ENCODE peak calls at places on chromosome X, in six cellular contexts. Q is CD4-positive, alpha-beta T cell; P is fibroblast of the aortic adventitia; M is tibial artery; U is cardiac fibroblast; G is Calu3. E is an unnamed sample.

GRCh38 chrX:71537743-71538142 is 4.8 kb downstream of the OGT start:
- DNase-seq in Q (no peak), U (no peak), G (no peak), P (no peak), M (no peak), E (no peak)

GRCh38 chrX:40684092-40684491 is 36.7 kb upstream of the CXorf38 start:
- DNase-seq in M (no peak), G (no peak), Q (no peak), U (no peak), P (no peak), E (no peak)

GRCh38 chrX:73830489-73831414 is 267.8 kb downstream of the CHIC1 start:
- DNase-seq in G (no peak), Q (no peak), M (no peak), U (no peak), P (no peak), E (no peak)

GRCh38 chrX:135477576-135477975 is 42.9 kb upstream of the INTS6L start:
- DNase-seq in M (no peak), Q (peak; percentile 27), G (peak; percentile 65), P (peak; percentile 85), U (peak; percentile 75), E (no peak)

GRCh38 chrX:115592997-115593734 is 32.2 kb downstream of the PLS3 start:
- DNase-seq in U (peak; percentile 78), Q (no peak), M (no peak), P (peak; percentile 64), G (no peak), E (no peak)

GRCh38 chrX:87873988-87874500 is 356.4 kb downstream of the KLHL4 start:
- DNase-seq in P (no peak), Q (no peak), G (no peak), M (no peak), U (no peak), E (no peak)

GRCh38 chrX:21723097-21723496 is 34.8 kb downstream of the SMPX start:
- DNase-seq in U (peak; percentile 25), Q (no peak), G (no peak), M (no peak), P (peak; percentile 34), E (no peak)

GRCh38 chrX:10174810-10175209 is 18.0 kb downstream of the CLCN4 start:
- DNase-seq in P (no peak), M (no peak), U (no peak), G (no peak), Q (no peak), E (no peak)

GRCh38 chrX:39212456-39212855 is 411.2 kb downstream of the MID1IP1 start:
- DNase-seq in P (no peak), M (no peak), Q (no peak), U (no peak), G (peak; percentile 51), E (no peak)

GRCh38 chrX:138191998-138192397 is 519.5 kb downstream of the FGF13 start:
- DNase-seq in G (peak; percentile 21), P (peak; percentile 13), M (no peak), U (peak; percentile 2), Q (no peak), E (no peak)

GRCh38 chrX:34521563-34521962 is 135.5 kb downstream of the TMEM47 start:
- DNase-seq in U (peak; percentile 25), G (no peak), P (no peak), M (no peak), Q (no peak), E (no peak)

GRCh38 chrX:110155759-110156158 is 152.8 kb downstream of the TMEM164 start:
- DNase-seq in P (no peak), M (no peak), U (no peak), G (no peak), Q (no peak), E (no peak)

GRCh38 chrX:71618303-71618721 is at the start of gene CXCR3:
- DNase-seq in P (no peak), M (no peak), G (no peak), Q (peak; percentile 45), U (no peak), E (no peak)

DNA sequence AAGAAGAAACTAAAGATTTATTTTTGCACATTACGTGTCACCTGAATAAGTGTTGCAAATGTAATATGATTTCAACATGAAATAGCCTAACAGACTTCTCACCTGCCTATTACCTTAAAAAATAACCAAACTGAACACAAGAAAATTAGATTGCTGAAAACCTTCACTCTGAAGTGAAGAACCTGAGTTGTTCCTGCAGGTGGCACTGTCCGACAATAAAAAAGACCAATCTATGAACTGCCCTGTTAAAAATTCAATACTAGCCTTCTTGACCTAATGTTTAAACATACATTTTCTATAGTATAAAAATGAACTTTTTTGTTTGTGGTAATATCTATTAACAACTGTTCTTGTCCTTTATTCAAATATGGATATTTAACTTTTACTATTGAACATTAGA is 69.2 kb upstream of the PNPLA4 start:
- DNase-seq in M (no peak), G (peak; percentile 10), Q (peak; percentile 3), U (peak; percentile 46), P (peak; percentile 21), E (no peak)
- TF ChIP-seq CTCF in M (peak; percentile 42), G (no peak), Q (peak; percentile 38), U (peak; percentile 14), P (no peak), E (peak; percentile 62)

GRCh38 chrX:431492-432132 is 44.9 kb upstream of the PPP2R3B start:
- DNase-seq in P (no peak), M (no peak), Q (no peak), G (no peak), U (no peak), E (no peak)

GRCh38 chrX:427812-428725 is 41.4 kb upstream of the PPP2R3B start:
- DNase-seq in Q (no peak), M (no peak), U (peak; percentile 18), G (no peak), P (no peak), E (no peak)

GRCh38 chrX:431032-431431 is 44.3 kb upstream of the PPP2R3B start:
- DNase-seq in G (no peak), U (no peak), P (no peak), Q (no peak), M (no peak), E (no peak)

GRCh38 chrX:426881-427280 is 40.2 kb upstream of the PPP2R3B start:
- DNase-seq in M (no peak), U (peak; percentile 32), P (no peak), G (no peak), Q (no peak), E (no peak)

DNA sequence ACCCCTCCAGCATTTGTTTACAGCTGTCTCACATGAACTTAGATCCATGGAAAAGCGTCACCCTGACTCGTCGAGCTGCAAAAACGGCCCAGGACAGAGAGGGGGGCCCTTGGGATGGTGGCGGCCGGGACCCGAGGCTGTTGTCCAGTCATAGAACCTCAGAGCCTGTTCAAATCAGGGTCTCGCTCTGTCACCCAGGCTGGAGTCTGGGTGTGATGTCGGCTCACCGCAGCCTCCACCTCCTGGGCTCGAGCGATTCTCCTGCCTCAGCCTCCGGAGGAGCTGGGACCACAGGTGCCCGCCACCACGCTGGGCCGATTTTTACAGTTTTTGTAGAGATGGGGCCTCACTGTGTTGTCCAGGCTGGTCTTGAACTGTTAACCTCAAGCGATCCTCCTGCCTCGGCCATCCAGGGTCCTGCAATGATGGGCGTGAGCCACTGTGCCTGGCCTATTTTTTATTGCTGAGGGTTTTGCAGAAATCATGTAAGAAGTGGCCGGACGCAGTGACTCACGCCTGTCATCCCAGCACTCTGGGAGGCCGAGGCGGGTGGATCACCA is 42.6 kb upstream of the PPP2R3B start:
- DNase-seq in Q (no peak), G (no peak), U (no peak), P (no peak), M (no peak), E (no peak)
- TF ChIP-seq CTCF in Q (no peak), G (no peak), U (no peak), P (no peak), M (no peak), E (no peak)

GRCh38 chrX:13253223-13253622 is 66.6 kb downstream of the ATXN3L start:
- DNase-seq in U (no peak), G (no peak), M (no peak), Q (no peak), P (no peak), E (no peak)

GRCh38 chrX:13254870-13255269 is 65.0 kb downstream of the ATXN3L start:
- DNase-seq in Q (no peak), U (no peak), M (no peak), P (no peak), G (no peak), E (no peak)

GRCh38 chrX:13256562-13256961 is 63.3 kb downstream of the ATXN3L start:
- DNase-seq in P (no peak), G (no peak), Q (no peak), M (no peak), U (no peak), E (no peak)

GRCh38 chrX:13252726-13253125 is 67.1 kb downstream of the ATXN3L start:
- DNase-seq in M (no peak), Q (no peak), U (peak; percentile 43), P (peak; percentile 16), G (no peak), E (no peak)

GRCh38 chrX:13254076-13254785 is 65.6 kb downstream of the ATXN3L start:
- DNase-seq in G (peak; percentile 55), P (peak; percentile 31), Q (no peak), U (peak; percentile 70), M (no peak), E (no peak)
- TF ChIP-seq CTCF in G (no peak), P (no peak), Q (no peak), U (no peak), M (no peak), E (no peak)

GRCh38 chrX:20066968-20067708 is 49.6 kb downstream of the MAP7D2 start:
- DNase-seq in G (peak; percentile 36), Q (no peak), P (peak; percentile 67), M (no peak), U (peak; percentile 71), E (no peak)
- TF ChIP-seq CTCF in G (peak; percentile 32), Q (no peak), P (peak; percentile 54), M (no peak), U (peak; percentile 59), E (peak; percentile 35)

DNA sequence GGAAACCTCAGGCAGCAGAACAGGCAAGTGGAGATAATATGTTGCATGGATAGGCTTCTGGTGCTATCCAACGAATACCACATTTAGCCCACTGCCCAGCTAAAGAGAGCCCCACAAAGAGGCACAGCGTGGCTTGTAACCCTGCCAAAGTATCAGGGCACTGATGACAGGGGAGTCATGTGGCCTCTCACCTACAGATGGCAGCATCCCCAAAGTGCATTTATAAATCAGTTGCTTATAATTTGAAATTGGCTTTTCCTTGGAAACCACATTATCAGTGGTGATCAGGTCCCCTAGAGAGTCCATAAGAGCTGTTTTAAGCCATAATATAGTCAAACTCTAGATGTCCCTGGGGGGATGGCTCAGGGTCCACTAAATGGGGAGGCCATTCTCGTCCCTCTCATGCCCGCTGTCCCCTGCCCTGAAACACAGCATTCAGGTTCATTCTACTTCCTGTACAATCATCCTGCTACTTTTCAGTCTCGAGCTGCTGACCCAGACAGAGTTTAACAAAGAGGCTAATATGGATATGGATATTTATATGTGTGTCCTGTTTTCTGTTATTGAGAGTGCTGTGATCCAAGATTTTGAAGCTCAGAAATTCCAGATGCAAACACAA is 28.6 kb downstream of the SRPX start:
- DNase-seq in U (peak; percentile 42), M (no peak), G (peak; percentile 28), Q (no peak), P (no peak), E (no peak)
- TF ChIP-seq CTCF in U (peak; percentile 41), M (no peak), G (peak; percentile 49), Q (no peak), P (peak; percentile 29), E (peak; percentile 27)